ENCODE peak calls at places on chromosome 9, in nine cellular contexts. Z, C, A, I, B, L, W, F and T are unnamed samples.

GRCh38 chr9:83441390-83441789 is 96.8 kb downstream of the FRMD3 start:
- DNase-seq in Z (no peak), C (no peak), A (no peak), I (no peak), B (no peak), L (no peak), W (no peak), F (no peak), T (no peak)

GRCh38 chr9:110769667-110770066 is 101.1 kb downstream of the MUSK start:
- DNase-seq in Z (no peak), C (no peak), A (no peak), I (no peak), B (no peak), L (no peak), W (no peak), F (no peak), T (no peak)

GRCh38 chr9:3027260-3027659 is 183.4 kb upstream of the PUM3 start:
- DNase-seq in Z (no peak), C (no peak), A (no peak), I (no peak), B (no peak), L (no peak), W (no peak), F (no peak), T (peak)

GRCh38 chr9:135302329-135303279 is 177.0 kb upstream of the PPP1R26 start:
- DNase-seq in Z (no peak), C (no peak), A (no peak), I (no peak), B (no peak), L (no peak), W (no peak), F (no peak), T (no peak)

GRCh38 chr9:89999534-90000370 is 394.9 kb downstream of the GADD45G start:
- DNase-seq in Z (peak), C (no peak), A (peak), I (peak), B (no peak), L (peak), W (peak), F (peak), T (peak)

GRCh38 chr9:115593587-115594091 is 475.7 kb upstream of the TNC start:
- DNase-seq in Z (no peak), C (peak), A (no peak), I (no peak), B (no peak), L (peak), W (no peak), F (peak), T (peak)

GRCh38 chr9:78866228-78867132 is 569.6 kb downstream of the PSAT1 start:
- DNase-seq in Z (no peak), C (no peak), A (no peak), I (no peak), B (no peak), L (no peak), W (no peak), F (no peak), T (no peak)

GRCh38 chr9:130003943-130004552 is 38.9 kb downstream of the FNBP1 start:
- DNase-seq in Z (no peak), C (no peak), A (no peak), I (no peak), B (no peak), L (no peak), W (no peak), F (no peak), T (no peak)

GRCh38 chr9:120928015-120928719 is 1.6 kb upstream of the TRAF1 start:
- DNase-seq in Z (no peak), C (no peak), A (peak), I (no peak), B (peak), L (peak), W (no peak), F (peak), T (no peak)

GRCh38 chr9:94995294-94995693 is 268.8 kb downstream of the AOPEP start:
- DNase-seq in Z (no peak), C (no peak), A (no peak), I (no peak), B (no peak), L (no peak), W (no peak), F (no peak), T (no peak)

GRCh38 chr9:135926402-135927194 is 19.3 kb upstream of the CAMSAP1 start:
- DNase-seq in Z (no peak), C (no peak), A (peak), I (peak), B (no peak), L (no peak), W (peak), F (no peak), T (no peak)